ENCODE peak calls at places on chromosomes 12 and 14, in nine cellular contexts. N, X, E, K, M, D, L, Y and V are unnamed samples.

GRCh38 chr12:52975820-52976573 is 27.1 kb downstream of the KRT18 start:
- DNase-seq in N (no peak), X (no peak), E (no peak), K (peak), M (no peak), D (no peak), L (peak), Y (peak), V (no peak)

GRCh38 chr12:104072099-104072498 is 7.8 kb downstream of the HCFC2 start:
- DNase-seq in N (no peak), X (no peak), E (no peak), K (no peak), M (no peak), D (no peak), L (no peak), Y (no peak), V (no peak)

GRCh38 chr14:79971330-79971729 is 240.0 kb downstream of the DIO2 start:
- DNase-seq in N (no peak), X (peak), E (no peak), K (no peak), M (no peak), D (no peak), L (no peak), Y (no peak), V (no peak)

GRCh38 chr14:32662234-32662633 is 276.4 kb upstream of the NPAS3 start:
- DNase-seq in N (no peak), X (peak), E (no peak), K (no peak), M (no peak), D (no peak), L (peak), Y (no peak), V (no peak)

GRCh38 chr12:57893460-57894353 is 47.2 kb upstream of the CTDSP2 start:
- DNase-seq in N (no peak), X (peak), E (no peak), K (no peak), M (peak), D (peak), L (no peak), Y (peak), V (no peak)

GRCh38 chr12:120994589-120995337 is 16.4 kb downstream of the HNF1A start:
- DNase-seq in N (no peak), X (no peak), E (no peak), K (no peak), M (no peak), D (no peak), L (peak), Y (no peak), V (no peak)

GRCh38 chr14:100576091-100577085 is 10.8 kb downstream of the BEGAIN start:
- DNase-seq in N (no peak), X (no peak), E (no peak), K (no peak), M (peak), D (no peak), L (no peak), Y (peak), V (no peak)

GRCh38 chr12:5428332-5429221 is 3.3 kb upstream of the NTF3 start:
- DNase-seq in N (no peak), X (no peak), E (no peak), K (no peak), M (no peak), D (no peak), L (no peak), Y (no peak), V (no peak)

GRCh38 chr12:130018614-130019013 is 114.8 kb upstream of the TMEM132D start:
- DNase-seq in N (no peak), X (no peak), E (no peak), K (no peak), M (no peak), D (no peak), L (no peak), Y (no peak), V (no peak)

GRCh38 chr14:69749956-69750355 is 17.0 kb upstream of the SRSF5 start:
- DNase-seq in N (no peak), X (no peak), E (no peak), K (no peak), M (no peak), D (no peak), L (no peak), Y (no peak), V (no peak)

GRCh38 chr14:97634786-97635185 is 837.6 kb downstream of the VRK1 start:
- DNase-seq in N (peak), X (no peak), E (no peak), K (no peak), M (no peak), D (no peak), L (no peak), Y (no peak), V (no peak)